ENCODE peak calls at places on chromosomes 7 and 10, in four cellular contexts. L is HepG2, W is A549, U is K562. Q is an unnamed sample.

GRCh38 chr7:12715372-12716133 is 28.1 kb downstream of the ARL4A start:
- DNase-seq in L (peak; percentile 86), W (peak; percentile 98), U (peak; percentile 86), Q (peak; percentile 26)

GRCh38 chr7:32299133-32299702 is 191.0 kb downstream of the LSM5 start:
- DNase-seq in L (no peak), W (peak; percentile 22), U (no peak), Q (peak; percentile 57)

GRCh38 chr7:42180806-42181205 is 56.2 kb downstream of the GLI3 start:
- DNase-seq in L (no peak), W (no peak), U (no peak), Q (no peak)

GRCh38 chr7:32893722-32894121 is 2.2 kb upstream of the KBTBD2 start:
- DNase-seq in L (no peak), W (no peak), U (no peak), Q (no peak)

GRCh38 chr7:57407125-57407524 is 42.9 kb upstream of the ZNF716 start:
- DNase-seq in L (no peak), W (no peak), U (no peak), Q (no peak)

GRCh38 chr10:44962870-44963738 is 3.5 kb downstream of the RASSF4 start:
- DNase-seq in L (peak; percentile 61), W (no peak), U (no peak), Q (peak; percentile 59)

GRCh38 chr10:6738464-6738824 is 158.4 kb upstream of the PRKCQ start:
- DNase-seq in L (no peak), W (no peak), U (no peak), Q (no peak)

GRCh38 chr10:105586451-105587098 is 945.5 kb downstream of the SORCS3 start:
- DNase-seq in L (no peak), W (no peak), U (no peak), Q (no peak)

GRCh38 chr7:132270517-132270916 is 305.8 kb downstream of the PLXNA4 start:
- DNase-seq in L (no peak), W (no peak), U (no peak), Q (no peak)

GRCh38 chr10:88557659-88558058 is 25.5 kb downstream of the RNLS start:
- DNase-seq in L (no peak), W (no peak), U (no peak), Q (no peak)

DNA sequence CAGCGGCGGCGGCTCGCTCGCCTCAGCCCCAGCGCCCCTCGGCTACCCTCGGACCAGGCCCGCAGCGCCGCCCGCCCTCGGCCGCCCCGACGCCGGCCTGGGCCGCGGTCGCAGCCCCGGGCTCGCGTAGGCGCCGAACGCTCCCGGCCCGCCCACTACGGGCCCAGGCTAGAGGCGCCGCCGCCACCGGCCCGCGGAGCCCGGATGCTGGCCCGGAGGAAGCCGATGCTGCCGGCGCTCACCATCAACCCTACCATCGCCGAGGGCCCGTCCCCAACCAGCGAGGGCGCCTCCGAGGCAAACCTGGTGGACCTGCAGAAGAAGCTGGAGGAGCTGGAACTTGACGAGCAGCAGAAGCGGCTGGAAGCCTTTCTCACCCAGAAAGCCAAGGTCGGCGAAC is 18.2 kb upstream of the TSPAN33 start:
- DNase-seq in L (no peak), W (no peak), U (no peak), Q (peak; percentile 63)
- TF ChIP-seq USF2 in L (no peak), W (no peak), U (no peak), Q (no peak)

GRCh38 chr10:79186742-79187544 is 118.2 kb downstream of the ZMIZ1 start:
- DNase-seq in L (no peak), W (no peak), U (no peak), Q (no peak)
- TF ChIP-seq NR3C1 in L (no peak), W (no peak), U (no peak), Q (no peak)

DNA sequence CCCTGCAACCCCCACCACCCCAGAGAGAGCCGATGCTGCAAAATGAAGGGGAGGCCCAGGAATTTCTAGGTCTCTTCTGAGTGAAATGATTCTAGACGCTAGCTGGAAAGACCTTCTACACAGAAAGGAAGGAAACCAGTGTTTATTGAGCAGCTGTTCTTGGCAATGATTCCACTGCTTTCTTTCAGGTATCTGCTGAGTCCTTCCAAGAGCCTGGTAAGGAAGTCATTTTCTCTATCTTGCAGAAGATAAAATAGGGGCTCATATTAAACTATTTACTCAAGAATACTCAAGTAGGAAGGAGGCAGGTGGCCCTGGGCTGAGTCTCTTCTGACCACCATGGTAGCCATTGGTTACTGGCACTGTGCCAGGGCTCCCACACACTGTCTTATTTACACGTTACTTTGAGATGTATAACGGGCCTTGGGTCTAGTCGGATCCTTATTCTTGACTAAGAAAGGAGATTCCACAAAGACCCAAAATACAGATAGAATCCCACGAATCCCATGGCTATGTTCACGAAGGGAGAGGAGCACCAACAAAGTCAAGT is 112.1 kb downstream of the GALNT11 start:
- DNase-seq in L (no peak), W (no peak), U (no peak), Q (no peak)
- TF ChIP-seq USF2 in L (no peak), W (no peak), U (no peak), Q (no peak)

DNA sequence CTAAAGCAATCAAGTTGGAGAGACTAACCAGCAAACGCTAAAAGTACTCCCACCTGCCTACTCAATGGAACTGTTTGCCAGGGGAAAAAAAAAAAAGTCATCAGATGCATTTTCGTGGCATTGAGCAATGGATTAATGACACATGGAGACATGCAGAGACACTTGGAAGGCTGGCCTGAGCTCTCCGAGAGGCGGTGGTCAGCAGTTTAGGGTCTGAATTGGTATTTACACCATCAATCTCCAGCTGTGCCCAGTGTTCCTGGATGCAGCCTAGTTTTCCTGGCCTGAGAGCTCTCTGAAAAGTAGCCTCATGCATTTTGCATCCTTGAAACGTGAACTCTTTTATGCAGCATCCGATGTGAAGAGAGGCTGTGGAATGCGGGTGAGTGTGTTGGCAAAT is 137.9 kb upstream of the PFKP start:
- DNase-seq in L (no peak), W (no peak), U (no peak), Q (no peak)
- TF ChIP-seq NR3C1 in L (no peak), W (no peak), U (no peak), Q (no peak)

GRCh38 chr10:60663850-60664249 is 114.4 kb upstream of the CDK1 start:
- DNase-seq in L (peak; percentile 6), W (no peak), U (no peak), Q (no peak)
- TF ChIP-seq USF2 in L (no peak), W (no peak), U (no peak), Q (no peak)

GRCh38 chr10:118033905-118034304 is 12.8 kb downstream of the RAB11FIP2 start:
- DNase-seq in L (no peak), W (no peak), U (no peak), Q (no peak)

GRCh38 chr10:118032564-118032963 is 14.2 kb downstream of the RAB11FIP2 start:
- DNase-seq in L (no peak), W (no peak), U (no peak), Q (no peak)

GRCh38 chr10:118036281-118036875 is 10.4 kb downstream of the RAB11FIP2 start:
- DNase-seq in L (no peak), W (no peak), U (no peak), Q (no peak)

GRCh38 chr10:118035358-118036031 is 11.2 kb downstream of the RAB11FIP2 start:
- DNase-seq in L (no peak), W (no peak), U (no peak), Q (no peak)

DNA sequence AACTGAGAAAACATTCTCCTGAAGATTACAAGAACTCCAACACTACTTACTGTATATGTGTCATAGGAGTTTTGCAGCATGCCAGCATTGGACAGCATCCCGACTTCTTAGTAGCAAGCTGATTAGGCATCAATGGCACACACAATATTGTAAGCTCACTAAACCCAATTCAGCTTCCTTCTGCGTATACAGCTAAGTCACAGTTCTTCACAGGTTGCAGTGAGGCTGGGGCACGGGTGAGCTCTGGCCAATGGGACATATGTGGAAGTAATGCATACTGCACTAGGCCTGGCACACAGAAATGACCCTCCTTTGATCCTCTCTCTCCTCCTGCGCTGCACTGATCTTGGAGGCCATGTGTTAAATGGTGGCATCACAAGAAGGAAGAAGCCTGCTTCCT is 12.0 kb downstream of the RAB11FIP2 start:
- DNase-seq in L (no peak), W (no peak), U (no peak), Q (no peak)
- TF ChIP-seq NR3C1 in L (no peak), W (no peak), U (no peak), Q (no peak)

GRCh38 chr10:73837072-73837471 is 25.7 kb upstream of the NDST2 start:
- DNase-seq in L (no peak), W (no peak), U (no peak), Q (no peak)
- TF ChIP-seq USF2 in L (no peak), W (no peak), U (no peak), Q (no peak)

GRCh38 chr7:16422100-16422430 is 727 bp upstream of the CRPPA start:
- DNase-seq in L (no peak), W (no peak), U (no peak), Q (no peak)
- TF ChIP-seq NR3C1 in L (no peak), W (no peak), U (no peak), Q (no peak)

DNA sequence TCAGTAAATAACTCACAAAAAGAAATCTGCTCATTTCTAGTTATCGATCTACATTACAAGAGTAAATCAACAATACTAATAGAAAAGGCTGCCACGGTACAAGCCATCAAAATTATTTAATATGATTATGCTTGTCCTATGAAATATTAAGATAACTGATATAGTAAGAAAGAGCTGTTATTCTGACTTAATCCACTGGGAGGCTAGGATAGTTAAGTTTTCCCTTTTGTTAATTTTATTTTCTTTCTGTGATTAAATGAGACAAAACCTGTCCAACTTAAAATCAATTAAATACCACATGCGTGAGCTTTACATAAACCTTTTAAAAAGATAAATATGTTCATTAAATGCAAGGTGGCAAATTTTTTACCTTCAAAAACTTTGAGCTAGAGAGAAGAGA is 114.8 kb downstream of the LMBR1 start:
- DNase-seq in L (no peak), W (no peak), U (no peak), Q (no peak)
- TF ChIP-seq USF2 in L (no peak), W (no peak), U (no peak), Q (no peak)

GRCh38 chr10:33139191-33139646 is 181.2 kb upstream of the ITGB1 start:
- DNase-seq in L (no peak), W (peak; percentile 48), U (no peak), Q (no peak)
- TF ChIP-seq NR3C1 in L (no peak), W (no peak), U (no peak), Q (no peak)